ENCODE peak calls at places on chromosomes 4 and X, in seven cellular contexts. S, C, K, G, R, T and X are unnamed samples.

GRCh38 chrX:43949669-43950068 is 23.5 kb downstream of the NDP start:
- DNase-seq in S (no peak), C (peak), K (no peak), G (no peak), R (peak), T (no peak), X (no peak)

GRCh38 chr4:147836807-147837206 is 104.9 kb downstream of the ARHGAP10 start:
- DNase-seq in S (no peak), C (no peak), K (no peak), G (no peak), R (no peak), T (no peak), X (no peak)

GRCh38 chr4:13910556-13910955 is 283.0 kb upstream of the BOD1L1 start:
- DNase-seq in S (no peak), C (no peak), K (no peak), G (no peak), R (no peak), T (no peak), X (no peak)

GRCh38 chr4:25792200-25792791 is 70.5 kb downstream of the SEL1L3 start:
- DNase-seq in S (no peak), C (peak), K (peak), G (no peak), R (no peak), T (peak), X (no peak)

GRCh38 chrX:149505671-149506070 is 565 bp upstream of the IDS start:
- DNase-seq in S (no peak), C (no peak), K (no peak), G (no peak), R (no peak), T (no peak), X (no peak)

GRCh38 chr4:186669159-186669720 is 54.4 kb downstream of the FAT1 start:
- DNase-seq in S (peak), C (no peak), K (peak), G (peak), R (no peak), T (peak), X (no peak)

GRCh38 chrX:74383611-74384010 is 37.7 kb upstream of the SLC16A2 start:
- DNase-seq in S (peak), C (no peak), K (peak), G (peak), R (no peak), T (peak), X (no peak)

GRCh38 chrX:13128104-13128503 is 83.7 kb upstream of the FAM9C start:
- DNase-seq in S (peak), C (no peak), K (no peak), G (peak), R (no peak), T (peak), X (no peak)

GRCh38 chr4:55356991-55357461 is 11.0 kb downstream of the SRD5A3 start:
- DNase-seq in S (peak), C (no peak), K (peak), G (peak), R (no peak), T (peak), X (no peak)

GRCh38 chr4:41358626-41359025 is 101.9 kb downstream of the UCHL1 start:
- DNase-seq in S (no peak), C (no peak), K (peak), G (peak), R (no peak), T (no peak), X (no peak)

GRCh38 chrX:119486745-119487144 is 18.5 kb downstream of the SLC25A5 start:
- DNase-seq in S (no peak), C (no peak), K (no peak), G (no peak), R (no peak), T (no peak), X (no peak)

GRCh38 chr4:8590546-8590880 is 2.1 kb upstream of the CPZ start:
- DNase-seq in S (no peak), C (no peak), K (no peak), G (no peak), R (no peak), T (no peak), X (no peak)

GRCh38 chr4:28357985-28358384 is 1497.3 kb downstream of the STIM2 start:
- DNase-seq in S (peak), C (no peak), K (no peak), G (peak), R (no peak), T (peak), X (no peak)

GRCh38 chr4:93313207-93313606 is 515.3 kb upstream of the ATOH1 start:
- DNase-seq in S (peak), C (no peak), K (peak), G (no peak), R (no peak), T (peak), X (no peak)

GRCh38 chrX:121504148-121504547 is 456.7 kb downstream of the GLUD2 start:
- DNase-seq in S (no peak), C (no peak), K (no peak), G (no peak), R (no peak), T (no peak), X (no peak)

GRCh38 chr4:145492376-145492775 is 10.7 kb downstream of the SMAD1 start:
- DNase-seq in S (no peak), C (no peak), K (no peak), G (no peak), R (no peak), T (no peak), X (no peak)

GRCh38 chr4:136691607-136692006 is 840.7 kb downstream of the PCDH18 start:
- DNase-seq in S (no peak), C (no peak), K (no peak), G (no peak), R (no peak), T (no peak), X (no peak)

GRCh38 chr4:113684534-113685091 is 76.9 kb downstream of the CAMK2D start:
- DNase-seq in S (peak), C (no peak), K (peak), G (peak), R (no peak), T (peak), X (no peak)

GRCh38 chr4:40193018-40193571 is 3.7 kb upstream of the RHOH start:
- DNase-seq in S (no peak), C (no peak), K (no peak), G (no peak), R (no peak), T (no peak), X (no peak)

GRCh38 chrX:50469206-50469605 is 1.4 kb downstream of the DGKK start:
- DNase-seq in S (no peak), C (peak), K (no peak), G (no peak), R (no peak), T (no peak), X (no peak)

GRCh38 chrX:135572436-135572835 is 52.0 kb downstream of the INTS6L start:
- DNase-seq in S (no peak), C (no peak), K (no peak), G (peak), R (no peak), T (peak), X (no peak)